ENCODE peak calls at places on chromosomes 3 and 15, in nine cellular contexts. K is NCI-H1694; L is glutamatergic neuron; Y is M059J; R is activated CD4-positive, alpha-beta T cell treated with anti-CD3 and anti-CD28 coated beads for 24 hours; A is iPS DF 6.9; N is stimulated activated CD4-positive, alpha-beta T cell treated with anti-CD3 and anti-CD28 coated beads, TNF-alpha, amount 100 ng/mL, for 4 hours; O is SK-N-SH; M is AG08395. H is an unnamed sample.

GRCh38 chr3:182182531-182182968 is 470.8 kb downstream of the SOX2 start:
- DNase-seq in K (peak), L (no peak), Y (peak), R (no peak), A (no peak), N (no peak), O (no peak), M (no peak), H (peak)

GRCh38 chr3:169186596-169186995 is 476.9 kb downstream of the MECOM start:
- DNase-seq in K (no peak), L (no peak), Y (no peak), R (no peak), A (no peak), N (no peak), O (no peak), M (no peak), H (peak)

GRCh38 chr3:83321891-83322290 is 1560.4 kb upstream of the GBE1 start:
- DNase-seq in K (no peak), L (no peak), Y (peak), R (no peak), A (no peak), N (no peak), O (no peak), M (no peak), H (no peak)

GRCh38 chr3:115190747-115191146 is 43.7 kb upstream of the ZBTB20 start:
- DNase-seq in K (no peak), L (no peak), Y (no peak), R (no peak), A (no peak), N (no peak), O (no peak), M (no peak), H (no peak)

GRCh38 chr3:191257286-191257685 is 58.2 kb downstream of the OSTN start:
- DNase-seq in K (no peak), L (no peak), Y (no peak), R (no peak), A (no peak), N (no peak), O (no peak), M (no peak), H (no peak)

GRCh38 chr3:15367059-15367458 is 34.7 kb upstream of the SH3BP5 start:
- DNase-seq in K (no peak), L (no peak), Y (peak), R (no peak), A (no peak), N (no peak), O (no peak), M (peak), H (no peak)

GRCh38 chr15:43132830-43133428 is 457 bp upstream of the TMEM62 start:
- DNase-seq in K (no peak), L (no peak), Y (no peak), R (no peak), A (no peak), N (no peak), O (peak), M (no peak), H (no peak)

GRCh38 chr15:71109130-71109529 is 6.1 kb upstream of the THSD4 start:
- DNase-seq in K (no peak), L (no peak), Y (peak), R (no peak), A (no peak), N (no peak), O (no peak), M (peak), H (no peak)

H was measured in renal cortical epithelial cell.